ENCODE peak calls at places on chromosome 1, in six cellular contexts. R, E, J, W, A and Y are unnamed samples.

GRCh38 chr1:150564051-150564991 is 15.1 kb downstream of the MCL1 start:
- DNase-seq in R (no peak), A (peak; percentile 84), E (no peak), J (no peak), W (no peak), Y (no peak)

GRCh38 chr1:232963366-232963765 is 13.0 kb downstream of the NTPCR start:
- DNase-seq in R (no peak), A (no peak), E (no peak), W (no peak), J (no peak), Y (no peak)

GRCh38 chr1:85581802-85582686 is 1.5 kb downstream of the CCN1 start:
- DNase-seq in A (no peak), R (no peak), W (no peak), J (no peak), E (no peak), Y (no peak)

GRCh38 chr1:226688056-226688748 is 50.9 kb downstream of the ITPKB start:
- DNase-seq in W (no peak), E (no peak), J (no peak), A (no peak), R (peak; percentile 52), Y (no peak)

GRCh38 chr1:200317236-200317635 is 92.6 kb downstream of the ZNF281 start:
- DNase-seq in R (no peak), A (no peak), J (no peak), W (no peak), E (no peak), Y (no peak)

GRCh38 chr1:222974496-222974895 is 159.7 kb downstream of the DISP1 start:
- DNase-seq in J (no peak), A (no peak), E (no peak), W (no peak), R (no peak), Y (no peak)

GRCh38 chr1:14914351-14914988 is 239.1 kb upstream of the TMEM51 start:
- DNase-seq in A (no peak), R (no peak), W (no peak), E (no peak), J (no peak), Y (no peak)

GRCh38 chr1:206112600-206113301 is 4.4 kb downstream of the AVPR1B start:
- DNase-seq in W (peak; percentile 64), A (peak; percentile 50), R (no peak), J (no peak), E (no peak), Y (no peak)

GRCh38 chr1:116533425-116533820 is 37.4 kb downstream of the CD58 start:
- DNase-seq in A (no peak), J (no peak), W (no peak), R (no peak), E (no peak), Y (no peak)

GRCh38 chr1:47931395-47931794 is 65.8 kb downstream of the TRABD2B start:
- DNase-seq in J (no peak), W (no peak), A (no peak), E (no peak), R (peak; percentile 17), Y (no peak)
- TF ChIP-seq CTCF in J (no peak), W (no peak), A (no peak), E (no peak), R (peak; percentile 48), Y (peak; percentile 17)

GRCh38 chr1:208641881-208642280 is 397.7 kb upstream of the PLXNA2 start:
- DNase-seq in J (no peak), E (no peak), A (no peak), W (no peak), R (no peak), Y (peak; percentile 20)

GRCh38 chr1:208646431-208646830 is 402.2 kb upstream of the PLXNA2 start:
- DNase-seq in R (no peak), E (no peak), A (no peak), J (no peak), W (no peak), Y (no peak)
- TF ChIP-seq CTCF in R (no peak), E (no peak), A (no peak), J (no peak), W (no peak), Y (no peak)

DNA sequence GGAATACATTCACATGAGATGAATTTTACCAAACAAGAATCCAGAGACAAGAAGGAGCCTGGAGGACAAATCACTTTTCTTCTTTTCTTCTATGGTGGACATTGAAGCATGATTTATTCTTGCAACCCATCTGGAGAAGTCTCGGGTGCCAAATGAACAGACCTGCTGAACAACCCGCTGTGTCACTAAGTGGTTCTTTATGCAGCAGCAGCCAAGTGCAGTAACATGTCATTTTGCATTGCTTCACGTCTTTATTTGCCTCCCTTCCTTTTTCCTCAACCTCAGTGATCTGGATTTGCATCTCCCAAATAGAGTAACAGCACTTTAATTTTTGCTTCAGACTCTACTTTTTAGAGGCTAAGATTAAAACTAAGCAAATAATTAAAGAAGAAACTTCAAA is 50.0 kb upstream of the TENT5C start:
- DNase-seq in J (no peak), A (no peak), R (no peak), W (no peak), E (no peak), Y (no peak)
- TF ChIP-seq CTCF in J (no peak), A (no peak), R (no peak), W (no peak), E (no peak), Y (no peak)

DNA sequence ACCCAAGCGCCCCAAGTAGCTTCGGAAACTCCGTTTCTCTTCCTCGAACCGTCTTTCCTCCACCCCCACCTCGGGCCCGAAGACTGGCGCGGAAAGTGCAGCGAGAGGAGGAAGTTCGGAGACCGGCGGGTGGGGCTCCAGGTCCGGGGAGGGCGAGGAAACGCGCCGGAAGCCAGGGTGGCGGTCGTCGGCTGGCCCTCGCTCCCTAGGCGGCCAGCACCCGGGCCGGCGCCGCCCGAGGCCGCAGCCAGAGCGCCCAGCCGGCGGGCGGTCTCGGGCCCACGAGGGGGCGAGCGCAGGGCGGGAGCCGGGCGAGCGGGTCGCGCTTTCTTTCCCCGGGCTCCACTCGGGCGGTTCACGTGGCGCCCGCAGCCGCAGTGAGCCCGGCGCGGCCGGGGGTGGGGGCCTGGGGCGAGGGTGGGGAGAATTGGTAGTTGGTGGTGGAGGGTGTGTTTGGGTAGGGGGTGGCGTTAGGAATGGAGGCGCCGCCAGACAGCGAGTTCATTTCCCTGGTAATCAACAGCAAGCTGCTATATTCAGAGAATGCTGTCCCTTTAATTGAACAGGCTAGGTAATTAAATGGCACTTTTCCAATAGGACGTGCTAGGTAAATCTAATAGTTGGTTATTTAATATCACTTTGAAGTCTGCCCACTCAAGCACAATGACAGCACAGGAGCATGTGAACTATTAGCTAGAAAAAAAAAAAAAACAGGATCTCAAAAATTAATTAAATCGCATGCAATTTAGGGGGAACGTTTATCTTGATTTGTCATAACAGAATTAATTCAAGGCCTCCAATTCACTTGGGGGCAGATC is 6.7 kb downstream of the LMO4 start:
- DNase-seq in W (peak; percentile 68), A (peak; percentile 77), E (peak; percentile 83), R (peak; percentile 77), J (peak; percentile 77), Y (peak; percentile 80)
- TF ChIP-seq CTCF in W (no peak), A (peak; percentile 27), E (no peak), R (peak; percentile 19), J (peak; percentile 56), Y (no peak)

DNA sequence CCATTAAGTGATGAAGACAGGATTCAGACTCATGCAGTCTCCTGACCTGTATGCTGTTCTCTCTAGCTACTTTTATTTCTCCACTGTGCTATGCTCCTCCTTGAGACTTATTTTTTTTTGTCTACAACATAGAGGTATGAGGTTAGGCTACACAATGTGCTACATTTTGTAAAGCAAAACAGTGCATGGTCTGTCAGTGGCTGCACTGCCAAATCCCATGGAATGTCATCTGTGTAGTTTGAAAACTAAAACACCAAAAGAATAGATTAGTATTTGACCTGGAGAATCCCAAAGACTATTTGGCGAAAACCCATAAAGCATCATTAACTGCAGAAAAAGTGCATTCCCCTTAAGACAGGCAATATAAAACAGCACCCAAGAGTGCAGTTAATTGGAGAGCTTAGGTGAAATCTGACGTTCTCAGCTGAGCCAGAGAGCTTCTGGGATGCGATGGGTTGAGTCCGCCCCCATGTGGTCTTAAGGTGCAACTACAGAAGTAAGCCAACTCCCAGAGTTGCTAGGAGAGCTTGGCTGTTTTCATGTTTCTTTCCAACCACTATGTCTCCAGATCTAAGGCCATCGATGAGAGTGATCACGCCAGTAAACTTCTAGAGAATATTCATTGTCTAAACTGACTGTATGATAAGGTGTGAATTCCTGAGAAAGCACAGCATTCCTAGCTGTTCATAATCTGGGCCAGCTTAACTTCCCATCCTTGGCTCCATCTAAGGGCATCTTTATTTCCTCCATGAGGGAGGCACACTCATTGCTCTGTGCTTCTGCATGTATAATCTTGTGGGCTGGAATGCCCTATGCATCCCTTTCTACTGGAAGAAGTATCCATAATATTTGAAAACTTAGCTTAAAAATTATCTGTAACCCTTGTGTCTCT is 20.7 kb upstream of the CYP2J2 start:
- DNase-seq in J (peak; percentile 50), R (peak; percentile 61), A (no peak), E (no peak), W (no peak), Y (no peak)
- TF ChIP-seq CTCF in J (peak; percentile 77), R (peak; percentile 86), A (peak; percentile 73), E (peak; percentile 76), W (peak; percentile 89), Y (peak; percentile 89)

GRCh38 chr1:208081972-208082371 is 162.2 kb downstream of the PLXNA2 start:
- DNase-seq in W (no peak), R (no peak), A (no peak), E (no peak), J (no peak), Y (no peak)
- TF ChIP-seq CTCF in W (no peak), R (no peak), A (no peak), E (no peak), J (no peak), Y (no peak)

DNA sequence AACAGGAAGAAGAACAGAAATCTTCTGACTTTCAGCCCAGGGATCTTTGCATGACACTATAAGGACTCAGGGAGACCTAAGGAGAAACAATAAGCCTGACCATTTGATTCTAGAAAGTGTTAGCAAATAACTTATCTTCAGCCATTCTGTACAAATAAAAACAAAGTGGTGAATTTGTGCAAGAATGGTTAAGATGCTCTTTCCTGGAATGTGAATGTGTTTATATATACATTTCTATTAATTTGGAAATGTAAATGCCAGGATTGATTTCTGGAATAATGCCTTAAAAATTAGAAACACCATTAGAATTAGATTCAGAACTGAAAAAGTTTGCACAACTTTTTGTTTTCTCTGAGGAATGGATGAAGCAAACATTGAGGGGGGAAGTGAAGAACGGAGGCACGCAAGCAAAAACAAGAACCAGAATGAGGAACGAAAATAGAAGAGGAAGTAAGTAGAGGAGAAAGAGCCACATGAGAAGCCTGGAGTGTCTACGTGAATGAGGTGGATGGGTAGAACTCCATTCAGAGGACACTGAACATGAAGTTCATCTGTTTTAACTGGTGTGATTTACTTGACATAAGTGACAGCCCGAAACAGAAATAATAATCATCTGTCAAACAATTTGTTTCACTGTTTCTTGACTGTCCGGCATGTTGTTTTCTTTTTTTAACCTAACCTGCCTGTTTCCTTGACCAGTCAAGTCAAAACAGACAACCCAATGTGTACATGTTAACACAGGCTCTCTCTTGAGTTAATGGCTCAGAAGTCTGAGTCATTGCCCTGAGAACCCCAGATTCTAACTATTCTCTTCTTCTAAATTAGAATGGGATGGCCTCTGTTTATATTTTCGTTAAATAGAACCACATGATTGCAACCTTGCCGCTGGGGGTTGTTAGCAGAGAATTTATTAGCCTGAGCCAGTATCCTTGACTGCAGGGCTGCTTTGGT is 152.1 kb downstream of the ZC3H11B start:
- DNase-seq in R (peak; percentile 10), W (no peak), J (peak; percentile 40), A (no peak), E (no peak), Y (peak; percentile 58)
- TF ChIP-seq CTCF in R (no peak), W (no peak), J (no peak), A (no peak), E (no peak), Y (no peak)